ENCODE peak calls at places on chromosomes 3 and 15, in six cellular contexts. D is B cell, Z is hepatocyte, U is nephron progenitor cell, S is heart right ventricle, G is neural crest cell. P is an unnamed sample.

GRCh38 chr3:110685630-110686029 is 386.0 kb upstream of the NECTIN3 start:
- DNase-seq in D (no peak), G (no peak), S (no peak), Z (no peak), U (no peak), P (no peak)

GRCh38 chr15:75561888-75562287 is 17.2 kb downstream of the PTPN9 start:
- DNase-seq in Z (no peak), S (no peak), U (no peak), G (no peak), D (no peak), P (no peak)

GRCh38 chr3:159964166-159964973 is 24.3 kb upstream of the IL12A start:
- DNase-seq in U (no peak), Z (peak; percentile 46), D (no peak), S (no peak), G (no peak), P (no peak)

GRCh38 chr3:4524423-4524769 is 31.2 kb downstream of the ITPR1 start:
- DNase-seq in S (no peak), D (no peak), U (no peak), Z (no peak), G (no peak), P (no peak)

GRCh38 chr3:31533169-31533870 is 595 bp downstream of the STT3B start:
- DNase-seq in G (peak; percentile 39), U (peak; percentile 68), S (peak; percentile 66), D (peak; percentile 69), Z (peak; percentile 77), P (peak; percentile 44)

GRCh38 chr15:32738677-32739076 is 20.9 kb downstream of the GREM1 start:
- DNase-seq in D (no peak), Z (no peak), U (no peak), G (no peak), S (no peak), P (no peak)

GRCh38 chr3:13265016-13265415 is 155.1 kb downstream of the NUP210 start:
- DNase-seq in U (no peak), G (no peak), S (no peak), D (no peak), Z (no peak), P (no peak)

GRCh38 chr15:46442901-46443590 is 808.2 kb downstream of the SQOR start:
- DNase-seq in U (no peak), D (no peak), Z (no peak), G (no peak), S (no peak), P (no peak)

GRCh38 chr3:63960048-63960711 is 48.0 kb upstream of the SCAANT1 start:
- DNase-seq in Z (no peak), U (no peak), G (no peak), D (no peak), S (no peak), P (peak; percentile 27)

GRCh38 chr3:118641608-118642007 is 393.0 kb downstream of the IGSF11 start:
- DNase-seq in Z (peak; percentile 33), D (no peak), S (no peak), U (peak; percentile 29), G (peak; percentile 38), P (peak; percentile 11)

GRCh38 chr15:32676095-32676643 is 34.7 kb downstream of the SCG5 start:
- DNase-seq in S (no peak), Z (no peak), D (no peak), G (no peak), U (no peak), P (no peak)

DNA sequence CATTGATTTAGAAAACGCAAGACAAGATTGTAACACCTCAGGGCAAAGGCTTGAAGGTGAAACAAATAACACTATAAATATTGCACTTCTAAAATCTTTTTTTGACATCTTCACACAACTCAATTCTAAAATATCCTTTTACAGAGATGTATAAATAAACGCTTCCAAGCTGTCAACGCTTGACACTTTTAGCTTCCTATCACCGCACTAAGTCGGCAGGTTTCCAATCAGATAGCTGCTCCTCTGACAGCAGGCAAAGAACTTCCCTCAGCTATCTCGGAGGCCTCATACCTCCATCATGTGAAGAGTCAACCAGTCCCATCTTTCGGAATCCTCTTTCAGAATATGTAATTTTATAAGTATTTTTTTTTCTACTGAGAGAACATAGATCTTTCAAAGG is 71.0 kb downstream of the PCOLCE2 start:
- DNase-seq in D (no peak), S (no peak), Z (no peak), U (no peak), G (no peak), P (no peak)
- TF ChIP-seq CTCF in D (no peak), S (no peak), Z (no peak), U (no peak), G (no peak), P (no peak)

DNA sequence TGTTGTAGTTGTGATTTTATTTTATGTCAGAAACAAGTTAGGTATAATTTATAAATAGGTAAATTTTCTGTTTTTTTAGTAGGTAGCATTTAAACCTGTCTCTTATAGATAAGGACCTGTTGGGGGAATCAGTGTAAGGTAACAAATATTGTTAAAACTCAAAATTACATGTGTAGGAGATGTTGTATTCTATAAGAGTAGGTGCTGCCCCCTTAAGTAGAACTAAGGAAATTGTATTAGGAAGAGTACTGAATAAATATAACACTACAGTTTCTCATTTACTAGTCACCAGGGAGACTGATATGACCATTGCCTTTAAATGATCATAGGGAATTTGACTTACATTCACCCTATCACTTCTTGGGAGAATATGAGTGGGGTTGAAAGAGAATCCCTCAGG is 31.2 kb downstream of the SLC25A36 start:
- DNase-seq in S (no peak), G (no peak), U (no peak), D (no peak), Z (no peak), P (no peak)
- TF ChIP-seq CTCF in S (peak; percentile 40), G (peak; percentile 61), U (peak; percentile 12), D (peak; percentile 34), Z (peak; percentile 50), P (peak; percentile 15)

DNA sequence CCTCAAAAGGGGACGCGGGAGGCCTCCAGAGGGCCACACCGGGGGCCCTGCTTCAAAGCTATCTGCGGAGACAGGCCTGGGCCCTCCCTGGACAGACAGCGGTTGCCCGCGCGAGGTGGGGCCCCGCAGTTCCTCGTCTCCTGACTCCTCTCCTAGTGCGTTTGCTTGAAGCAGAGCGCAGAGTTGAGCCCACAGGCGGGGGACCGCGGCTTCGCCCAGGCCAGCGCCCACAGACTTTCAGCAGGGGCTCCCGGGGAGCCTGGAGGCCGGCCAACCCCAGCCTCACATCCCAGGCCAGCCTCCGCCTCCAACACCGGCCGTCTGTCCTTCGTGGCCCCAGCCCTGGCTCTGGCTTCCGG is 540 bp upstream of the ADAMTS7 start:
- DNase-seq in U (no peak), G (no peak), S (peak; percentile 45), Z (no peak), D (no peak), P (no peak)
- TF ChIP-seq CTCF in U (no peak), G (no peak), S (no peak), Z (no peak), D (peak; percentile 39), P (peak; percentile 1)

GRCh38 chr3:32686713-32687112 is 1.7 kb downstream of the CNOT10 start:
- DNase-seq in D (no peak), S (no peak), U (no peak), Z (no peak), G (no peak), P (no peak)

GRCh38 chr3:32684029-32684799 is 774 bp upstream of the CNOT10 start:
- DNase-seq in U (no peak), G (no peak), D (no peak), S (no peak), Z (no peak), P (no peak)

GRCh38 chr3:32681811-32682210 is 3.2 kb upstream of the CNOT10 start:
- DNase-seq in S (no peak), D (no peak), U (no peak), G (no peak), Z (peak; percentile 7), P (no peak)

GRCh38 chr3:32685604-32686185 is 707 bp downstream of the CNOT10 start:
- DNase-seq in Z (no peak), S (no peak), U (no peak), D (no peak), G (no peak), P (no peak)

GRCh38 chr3:32684800-32685603 is at the start of gene CNOT10:
- DNase-seq in Z (peak; percentile 98), D (peak; percentile 96), G (peak; percentile 89), U (peak; percentile 95), S (peak; percentile 95), P (peak; percentile 95)
- TF ChIP-seq CTCF in Z (peak; percentile 27), D (no peak), G (peak; percentile 43), U (no peak), S (peak; percentile 40), P (no peak)

GRCh38 chr3:161854232-161854771 is 357.7 kb downstream of the OTOL1 start:
- DNase-seq in D (no peak), S (no peak), Z (peak; percentile 87), G (peak; percentile 26), U (peak; percentile 35), P (peak; percentile 64)
- TF ChIP-seq CTCF in D (no peak), S (no peak), Z (peak; percentile 51), G (peak; percentile 54), U (peak; percentile 24), P (peak; percentile 60)

GRCh38 chr3:8607285-8608040 is 37.1 kb downstream of the SSUH2 start:
- DNase-seq in Z (peak; percentile 84), U (peak; percentile 53), D (peak; percentile 14), G (peak; percentile 35), S (peak; percentile 64), P (peak; percentile 38)
- TF ChIP-seq CTCF in Z (peak; percentile 66), U (peak; percentile 62), D (no peak), G (peak; percentile 64), S (peak; percentile 88), P (peak; percentile 25)

DNA sequence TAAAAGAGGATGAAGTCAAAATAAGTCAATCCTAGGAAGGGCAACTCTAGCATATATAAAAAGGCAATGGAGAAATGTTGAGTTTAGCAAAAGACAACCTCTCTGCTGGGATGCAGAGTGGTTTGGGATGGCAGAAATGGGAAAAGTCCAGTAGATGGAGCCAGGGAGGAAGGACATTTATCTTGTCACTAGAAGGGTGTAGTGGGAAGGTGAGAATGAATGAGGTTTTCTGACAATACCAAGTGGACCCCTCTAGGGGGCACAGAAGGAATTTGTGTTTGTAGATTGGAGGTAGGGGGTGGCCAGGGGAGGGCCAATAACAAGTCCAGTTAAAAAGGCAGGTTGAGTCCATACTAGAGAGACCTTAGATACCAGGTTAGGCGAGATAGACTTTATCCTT is 80.0 kb downstream of the THSD4 start:
- DNase-seq in G (no peak), D (no peak), U (no peak), Z (no peak), S (no peak), P (no peak)
- TF ChIP-seq CTCF in G (no peak), D (no peak), U (peak; percentile 13), Z (peak; percentile 10), S (peak; percentile 6), P (no peak)

GRCh38 chr3:141255864-141256263 is 24.2 kb downstream of the PXYLP1 start:
- DNase-seq in U (no peak), S (no peak), G (no peak), Z (no peak), D (no peak), P (no peak)
- TF ChIP-seq CTCF in U (peak; percentile 39), S (peak; percentile 31), G (peak; percentile 37), Z (peak; percentile 24), D (no peak), P (peak; percentile 49)